ENCODE peak calls at places on chromosomes 11 and 22, in seven cellular contexts. One of them, this sample, is unnamed. For H3K4me1, the result is how much of the 10 kb centered on the place peaks cover.

GRCh38 chr11:123166095-123166559 is 28.9 kb downstream of the CLMP start:
- DNase-seq in ovary: peak
- DNase-seq in stomach: no peak
- DNase-seq in esophagus squamous epithelium: no peak
- DNase-seq in uterus: peak
- DNase-seq in IMR-90: peak
- DNase-seq in lung: peak
- DNase-seq in this sample: peak

GRCh38 chr11:134363592-134363991 is 31.8 kb downstream of the GLB1L2 start:
- DNase-seq in ovary: no peak
- DNase-seq in uterus: no peak
- DNase-seq in stomach: no peak
- DNase-seq in IMR-90: no peak
- DNase-seq in lung: no peak
- DNase-seq in esophagus squamous epithelium: no peak
- DNase-seq in this sample: peak

GRCh38 chr11:73570415-73571114 is 27.3 kb downstream of the FAM168A start:
- DNase-seq in uterus: no peak
- DNase-seq in lung: peak
- DNase-seq in IMR-90: peak
- DNase-seq in esophagus squamous epithelium: no peak
- DNase-seq in stomach: no peak
- DNase-seq in ovary: no peak
- DNase-seq in this sample: no peak

GRCh38 chr11:1669546-1670218 is 27.3 kb upstream of the KRTAP5-6 start:
- DNase-seq in ovary: no peak
- DNase-seq in esophagus squamous epithelium: no peak
- DNase-seq in IMR-90: no peak
- DNase-seq in uterus: peak
- DNase-seq in stomach: no peak
- DNase-seq in lung: no peak
- DNase-seq in this sample: peak

GRCh38 chr11:26947379-26947844 is 46.5 kb upstream of the FIBIN start:
- DNase-seq in uterus: peak
- DNase-seq in lung: peak
- DNase-seq in esophagus squamous epithelium: no peak
- DNase-seq in IMR-90: peak
- DNase-seq in ovary: peak
- DNase-seq in stomach: no peak
- DNase-seq in this sample: peak

GRCh38 chr22:46788426-46789168 is 26.1 kb downstream of the TBC1D22A start:
- DNase-seq in stomach: no peak
- DNase-seq in uterus: no peak
- DNase-seq in IMR-90: no peak
- DNase-seq in ovary: no peak
- DNase-seq in esophagus squamous epithelium: no peak
- DNase-seq in lung: no peak
- DNase-seq in this sample: no peak

GRCh38 chr22:31681625-31682345 is 19.8 kb upstream of the PISD start:
- DNase-seq in uterus: no peak
- DNase-seq in IMR-90: peak
- DNase-seq in ovary: no peak
- DNase-seq in lung: no peak
- DNase-seq in esophagus squamous epithelium: no peak
- DNase-seq in stomach: no peak
- DNase-seq in this sample: peak

GRCh38 chr11:9095421-9095820 is 4.0 kb upstream of the SCUBE2 start:
- DNase-seq in esophagus squamous epithelium: no peak
- DNase-seq in stomach: no peak
- DNase-seq in lung: no peak
- DNase-seq in IMR-90: no peak
- DNase-seq in ovary: no peak
- DNase-seq in uterus: no peak
- DNase-seq in this sample: no peak

GRCh38 chr11:6618117-6619020 is 853 bp downstream of the TPP1 start:
- DNase-seq in IMR-90: peak
- DNase-seq in esophagus squamous epithelium: no peak
- DNase-seq in lung: no peak
- DNase-seq in ovary: peak
- DNase-seq in stomach: peak
- DNase-seq in uterus: peak
- DNase-seq in this sample: peak

GRCh38 chr22:48947636-48948035 is 880.0 kb downstream of the BRD1 start:
- DNase-seq in stomach: no peak
- DNase-seq in ovary: no peak
- DNase-seq in lung: peak
- DNase-seq in uterus: no peak
- DNase-seq in esophagus squamous epithelium: no peak
- DNase-seq in IMR-90: no peak
- DNase-seq in this sample: no peak

GRCh38 chr11:1401656-1402221 is 12.0 kb downstream of the BRSK2 start:
- DNase-seq in stomach: peak
- DNase-seq in IMR-90: peak
- DNase-seq in ovary: peak
- DNase-seq in esophagus squamous epithelium: no peak
- DNase-seq in lung: peak
- DNase-seq in uterus: peak
- DNase-seq in this sample: peak

GRCh38 chr11:60498399-60498798 is 5.8 kb downstream of the MS4A12 start:
- DNase-seq in IMR-90: no peak
- DNase-seq in uterus: no peak
- DNase-seq in ovary: no peak
- DNase-seq in stomach: no peak
- DNase-seq in esophagus squamous epithelium: no peak
- DNase-seq in lung: no peak
- DNase-seq in this sample: no peak

GRCh38 chr22:27170491-27170890 is 513.1 kb downstream of the MIAT start:
- DNase-seq in ovary: peak
- DNase-seq in stomach: no peak
- DNase-seq in uterus: peak
- DNase-seq in esophagus squamous epithelium: no peak
- DNase-seq in lung: no peak
- DNase-seq in IMR-90: peak
- DNase-seq in this sample: peak

GRCh38 chr11:67354314-67355022 is 1.1 kb upstream of the POLD4 start:
- DNase-seq in esophagus squamous epithelium: no peak
- DNase-seq in lung: peak
- DNase-seq in stomach: peak
- DNase-seq in ovary: peak
- DNase-seq in uterus: peak
- DNase-seq in IMR-90: peak
- DNase-seq in this sample: peak

GRCh38 chr11:9459573-9460321 is 1.1 kb upstream of the ZNF143 start:
- DNase-seq in stomach: no peak
- DNase-seq in esophagus squamous epithelium: no peak
- DNase-seq in ovary: no peak
- DNase-seq in lung: no peak
- DNase-seq in uterus: no peak
- DNase-seq in IMR-90: peak
- DNase-seq in this sample: peak

GRCh38 chr11:12042215-12042676 is 33.8 kb upstream of the DKK3 start:
- DNase-seq in stomach: no peak
- DNase-seq in esophagus squamous epithelium: no peak
- DNase-seq in uterus: no peak
- DNase-seq in IMR-90: peak
- DNase-seq in ovary: no peak
- DNase-seq in lung: no peak
- DNase-seq in this sample: no peak

GRCh38 chr11:16669799-16670415 is 68.5 kb upstream of the C11orf58 start:
- DNase-seq in ovary: no peak
- DNase-seq in lung: no peak
- DNase-seq in IMR-90: peak
- DNase-seq in uterus: no peak
- DNase-seq in esophagus squamous epithelium: no peak
- DNase-seq in stomach: no peak
- DNase-seq in this sample: no peak

GRCh38 chr11:61541568-61541967 is 33.0 kb downstream of the LRRC10B start:
- DNase-seq in lung: no peak
- DNase-seq in IMR-90: peak
- DNase-seq in uterus: peak
- DNase-seq in ovary: no peak
- DNase-seq in esophagus squamous epithelium: no peak
- DNase-seq in stomach: no peak
- DNase-seq in this sample: peak

GRCh38 chr22:19942071-19942885 is 660 bp upstream of the TXNRD2 start:
- DNase-seq in lung: no peak
- DNase-seq in IMR-90: peak
- DNase-seq in ovary: peak
- DNase-seq in esophagus squamous epithelium: no peak
- DNase-seq in stomach: no peak
- DNase-seq in uterus: peak
- DNase-seq in this sample: peak

GRCh38 chr11:6057452-6057851 is 26.9 kb upstream of the OR56A1 start:
- DNase-seq in uterus: no peak
- DNase-seq in stomach: no peak
- DNase-seq in IMR-90: no peak
- DNase-seq in ovary: no peak
- DNase-seq in lung: no peak
- DNase-seq in esophagus squamous epithelium: no peak
- DNase-seq in this sample: no peak

GRCh38 chr11:29676993-29677392 is 339.8 kb downstream of the KCNA4 start:
- DNase-seq in ovary: no peak
- DNase-seq in IMR-90: no peak
- DNase-seq in lung: no peak
- DNase-seq in uterus: no peak
- DNase-seq in stomach: no peak
- DNase-seq in esophagus squamous epithelium: no peak
- DNase-seq in this sample: no peak

GRCh38 chr22:26709617-26710390 is 52.4 kb downstream of the MIAT start:
- DNase-seq in ovary: no peak
- DNase-seq in uterus: no peak
- DNase-seq in lung: no peak
- DNase-seq in esophagus squamous epithelium: no peak
- DNase-seq in IMR-90: peak
- DNase-seq in stomach: no peak
- DNase-seq in this sample: no peak

GRCh38 chr11:64540426-64540825 is 50.6 kb upstream of the SLC22A12 start:
- DNase-seq in ovary: no peak
- DNase-seq in uterus: no peak
- DNase-seq in esophagus squamous epithelium: no peak
- DNase-seq in lung: no peak
- DNase-seq in IMR-90: no peak
- DNase-seq in stomach: no peak
- DNase-seq in this sample: no peak

GRCh38 chr11:96259053-96259837 is 83.8 kb downstream of the MAML2 start:
- DNase-seq in lung: no peak
- DNase-seq in uterus: no peak
- DNase-seq in esophagus squamous epithelium: no peak
- DNase-seq in ovary: no peak
- DNase-seq in stomach: no peak
- DNase-seq in IMR-90: peak
- DNase-seq in this sample: no peak

GRCh38 chr22:28017558-28017820 is 98.4 kb upstream of the PITPNB start:
- DNase-seq in lung: no peak
- DNase-seq in stomach: no peak
- DNase-seq in IMR-90: no peak
- DNase-seq in uterus: no peak
- DNase-seq in esophagus squamous epithelium: no peak
- DNase-seq in ovary: no peak
- DNase-seq in this sample: no peak

GRCh38 chr22:25775501-25775900 is 33.5 kb downstream of the MYO18B start:
- DNase-seq in IMR-90: peak
- DNase-seq in stomach: no peak
- DNase-seq in lung: no peak
- DNase-seq in uterus: no peak
- DNase-seq in ovary: no peak
- DNase-seq in esophagus squamous epithelium: no peak
- DNase-seq in this sample: no peak

GRCh38 chr11:128720522-128720985 is 26.7 kb downstream of the FLI1 start:
- DNase-seq in lung: no peak
- DNase-seq in esophagus squamous epithelium: no peak
- DNase-seq in stomach: peak
- DNase-seq in uterus: no peak
- DNase-seq in ovary: no peak
- DNase-seq in IMR-90: no peak
- DNase-seq in this sample: no peak

GRCh38 chr11:79437981-79438630 is 2.7 kb downstream of the TENM4 start:
- DNase-seq in esophagus squamous epithelium: no peak
- DNase-seq in ovary: peak
- DNase-seq in lung: no peak
- DNase-seq in IMR-90: peak
- DNase-seq in stomach: no peak
- DNase-seq in uterus: no peak
- DNase-seq in this sample: peak

GRCh38 chr11:76655466-76656086 is 15.0 kb downstream of the LRRC32 start:
- DNase-seq in esophagus squamous epithelium: no peak
- DNase-seq in IMR-90: no peak
- DNase-seq in lung: no peak
- DNase-seq in uterus: no peak
- DNase-seq in stomach: no peak
- DNase-seq in ovary: peak
- DNase-seq in this sample: no peak

DNA sequence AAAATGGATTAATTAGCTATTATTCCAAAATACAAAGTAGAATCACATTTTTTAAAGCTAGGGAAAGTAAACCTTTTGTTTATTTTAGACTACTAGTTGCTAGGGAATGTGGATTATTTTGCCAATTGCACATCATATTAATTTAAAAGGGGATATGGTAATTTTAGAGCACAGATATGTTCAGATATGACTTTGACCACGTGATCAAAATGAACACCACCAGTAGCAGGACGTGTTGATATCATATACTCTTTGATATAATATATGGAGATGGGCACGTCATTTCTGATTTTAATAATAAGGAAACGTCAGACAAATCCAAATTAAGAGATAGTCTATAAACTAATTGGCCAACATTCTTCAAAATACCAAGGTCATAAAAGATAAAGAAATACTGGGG is 1188.3 kb upstream of the CNTN5 start:
- DNase-seq in stomach: no peak
- DNase-seq in uterus: no peak
- DNase-seq in ovary: no peak
- DNase-seq in lung: no peak
- DNase-seq in esophagus squamous epithelium: no peak
- DNase-seq in IMR-90: no peak
- DNase-seq in this sample: no peak
- H3K4me3 ChIP-seq in stomach: no peak
- H3K4me3 ChIP-seq in uterus: no peak
- H3K4me3 ChIP-seq in ovary: no peak
- H3K4me3 ChIP-seq in lung: no peak
- H3K4me3 ChIP-seq in esophagus squamous epithelium: no peak
- H3K4me3 ChIP-seq in IMR-90: no peak
- H3K4me3 ChIP-seq in this sample: no peak

GRCh38 chr22:37230673-37231405 is 13.2 kb downstream of the RAC2 start:
- DNase-seq in IMR-90: no peak
- DNase-seq in lung: no peak
- DNase-seq in ovary: no peak
- DNase-seq in uterus: no peak
- DNase-seq in esophagus squamous epithelium: no peak
- DNase-seq in stomach: no peak
- DNase-seq in this sample: peak
- H3K4me1 ChIP-seq in IMR-90: under half
- H3K4me1 ChIP-seq in lung: under half
- H3K4me1 ChIP-seq in ovary: under half
- H3K4me1 ChIP-seq in uterus: under half
- H3K4me1 ChIP-seq in esophagus squamous epithelium: under half
- H3K4me1 ChIP-seq in stomach: under half
- H3K4me1 ChIP-seq in this sample: under half

GRCh38 chr22:38570841-38571364 is 920 bp upstream of the DMC1 start:
- DNase-seq in IMR-90: peak
- DNase-seq in uterus: no peak
- DNase-seq in stomach: peak
- DNase-seq in ovary: no peak
- DNase-seq in esophagus squamous epithelium: no peak
- DNase-seq in lung: no peak
- DNase-seq in this sample: peak
- TF ChIP-seq CTCF in IMR-90: no peak
- TF ChIP-seq CTCF in uterus: no peak
- TF ChIP-seq CTCF in stomach: no peak
- TF ChIP-seq CTCF in ovary: no peak
- TF ChIP-seq CTCF in esophagus squamous epithelium: no peak
- TF ChIP-seq CTCF in lung: no peak
- TF ChIP-seq CTCF in this sample: no peak

GRCh38 chr22:37167176-37167980 is 17.7 kb upstream of the IL2RB start:
- DNase-seq in lung: no peak
- DNase-seq in uterus: no peak
- DNase-seq in stomach: no peak
- DNase-seq in IMR-90: no peak
- DNase-seq in esophagus squamous epithelium: no peak
- DNase-seq in ovary: peak
- DNase-seq in this sample: no peak
- H3K4me3 ChIP-seq in lung: no peak
- H3K4me3 ChIP-seq in uterus: no peak
- H3K4me3 ChIP-seq in stomach: peak
- H3K4me3 ChIP-seq in IMR-90: no peak
- H3K4me3 ChIP-seq in esophagus squamous epithelium: no peak
- H3K4me3 ChIP-seq in ovary: no peak
- H3K4me3 ChIP-seq in this sample: no peak

This sample was measured in testis.